ENCODE peak calls at places on chromosomes 3 and 15, in seven cellular contexts. H is endothelial cell; C is mesothelial cell of epicardium; N is CD8-positive, alpha-beta T cell; X is type B pancreatic cell; W is GM20000; O is RWPE2. S is an unnamed sample.

GRCh38 chr3:69142090-69142489 is 19.7 kb upstream of the LMOD3 start:
- DNase-seq in H (no peak), C (no peak), N (no peak), X (no peak), W (no peak), O (no peak), S (no peak)

GRCh38 chr15:85542895-85543331 is 162.5 kb downstream of the AKAP13 start:
- DNase-seq in H (no peak), C (no peak), N (no peak), X (no peak), W (peak; percentile 18), O (no peak), S (no peak)

GRCh38 chr3:101484805-101485620 is 28.0 kb downstream of the SENP7 start:
- DNase-seq in H (no peak), C (no peak), N (no peak), X (no peak), W (no peak), O (no peak), S (no peak)

GRCh38 chr3:46923559-46924350 is 46.2 kb downstream of the PTH1R start:
- DNase-seq in H (peak; percentile 57), C (no peak), N (peak; percentile 48), X (no peak), W (no peak), O (peak; percentile 49), S (peak; percentile 87)

GRCh38 chr15:81400640-81401236 is 26.7 kb upstream of the TMC3 start:
- DNase-seq in H (peak; percentile 22), C (no peak), N (peak; percentile 17), X (no peak), W (peak; percentile 52), O (no peak), S (no peak)

GRCh38 chr3:58358092-58358491 is 25.4 kb downstream of the PXK start:
- DNase-seq in H (no peak), C (no peak), N (no peak), X (no peak), W (no peak), O (no peak), S (no peak)

GRCh38 chr15:31461911-31462480 is 135.4 kb downstream of the KLF13 start:
- DNase-seq in H (no peak), C (no peak), N (no peak), X (no peak), W (no peak), O (peak; percentile 34), S (no peak)

GRCh38 chr15:65411470-65412071 is 11.2 kb downstream of the IGDCC4 start:
- DNase-seq in H (no peak), C (no peak), N (no peak), X (no peak), W (no peak), O (no peak), S (no peak)

GRCh38 chr3:176554791-176555330 is 642.4 kb downstream of the TBL1XR1 start:
- DNase-seq in H (no peak), C (no peak), N (no peak), X (no peak), W (no peak), O (no peak), S (no peak)

GRCh38 chr3:194166682-194167479 is 30.9 kb downstream of the HES1 start:
- DNase-seq in H (no peak), C (no peak), N (no peak), X (no peak), W (no peak), O (no peak), S (no peak)

GRCh38 chr3:106333911-106334618 is 465.3 kb upstream of the CBLB start:
- DNase-seq in H (no peak), C (no peak), N (no peak), X (no peak), W (no peak), O (no peak), S (no peak)

GRCh38 chr3:62587579-62588031 is 214.3 kb upstream of the FEZF2 start:
- DNase-seq in H (no peak), C (no peak), N (no peak), X (no peak), W (no peak), O (peak; percentile 74), S (no peak)

GRCh38 chr3:72449551-72449950 is 398.7 kb downstream of the SHQ1 start:
- DNase-seq in H (no peak), C (no peak), N (no peak), X (no peak), W (no peak), O (no peak), S (no peak)

GRCh38 chr3:33578325-33579180 is 138.3 kb upstream of the UBP1 start:
- DNase-seq in H (no peak), C (no peak), N (no peak), X (no peak), W (no peak), O (no peak), S (no peak)

GRCh38 chr15:92383528-92384326 is 10.0 kb upstream of the ST8SIA2 start:
- DNase-seq in H (peak; percentile 58), C (no peak), N (no peak), X (no peak), W (peak; percentile 51), O (no peak), S (no peak)

GRCh38 chr15:75198560-75199346 is 2.9 kb upstream of the C15orf39 start:
- DNase-seq in H (no peak), C (no peak), N (no peak), X (no peak), W (peak; percentile 76), O (no peak), S (no peak)

GRCh38 chr15:37099321-37100108 is 834 bp downstream of the MEIS2 start:
- DNase-seq in H (no peak), C (no peak), N (no peak), X (no peak), W (no peak), O (no peak), S (no peak)

GRCh38 chr3:24726423-24726822 is 231.8 kb upstream of the THRB start:
- DNase-seq in H (no peak), C (no peak), N (no peak), X (no peak), W (no peak), O (no peak), S (no peak)

DNA sequence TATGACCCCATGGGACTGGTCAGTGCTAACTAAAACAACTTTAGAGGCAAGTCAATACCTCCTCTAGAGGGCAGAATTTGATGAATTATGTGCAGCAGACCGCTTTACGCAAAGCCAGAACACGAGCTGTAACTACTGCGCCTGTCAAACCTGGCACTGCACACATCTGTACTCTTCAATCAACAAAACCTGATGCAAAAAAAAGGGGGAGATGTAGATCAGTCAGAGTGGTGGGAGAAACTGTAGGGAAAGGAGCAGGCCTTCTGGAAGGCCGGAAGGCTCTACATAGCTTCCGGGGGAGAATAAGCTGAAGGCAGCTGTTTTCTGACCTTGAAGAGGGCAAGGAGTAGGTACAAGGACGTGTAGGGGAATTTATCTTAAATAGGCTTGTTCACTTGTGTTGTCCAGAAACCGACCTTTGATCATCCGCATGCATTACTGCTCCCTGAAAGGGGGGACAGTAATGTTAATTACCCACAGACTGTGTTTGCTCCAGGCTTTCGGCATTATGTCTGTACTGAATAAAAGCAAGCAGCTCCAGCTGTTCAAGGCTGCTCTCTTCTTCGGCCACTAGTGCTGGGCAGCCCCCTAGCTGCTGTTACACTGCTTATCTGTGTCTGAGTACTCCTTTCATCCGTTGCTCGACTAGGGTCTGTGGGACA is 41.0 kb downstream of the GPR160 start:
- DNase-seq in H (no peak), C (no peak), N (no peak), X (no peak), W (no peak), O (no peak), S (no peak)
- TF ChIP-seq CTCF in H (no peak), C (no peak), N (no peak), X (peak; percentile 26), W (no peak), O (no peak), S (no peak)

DNA sequence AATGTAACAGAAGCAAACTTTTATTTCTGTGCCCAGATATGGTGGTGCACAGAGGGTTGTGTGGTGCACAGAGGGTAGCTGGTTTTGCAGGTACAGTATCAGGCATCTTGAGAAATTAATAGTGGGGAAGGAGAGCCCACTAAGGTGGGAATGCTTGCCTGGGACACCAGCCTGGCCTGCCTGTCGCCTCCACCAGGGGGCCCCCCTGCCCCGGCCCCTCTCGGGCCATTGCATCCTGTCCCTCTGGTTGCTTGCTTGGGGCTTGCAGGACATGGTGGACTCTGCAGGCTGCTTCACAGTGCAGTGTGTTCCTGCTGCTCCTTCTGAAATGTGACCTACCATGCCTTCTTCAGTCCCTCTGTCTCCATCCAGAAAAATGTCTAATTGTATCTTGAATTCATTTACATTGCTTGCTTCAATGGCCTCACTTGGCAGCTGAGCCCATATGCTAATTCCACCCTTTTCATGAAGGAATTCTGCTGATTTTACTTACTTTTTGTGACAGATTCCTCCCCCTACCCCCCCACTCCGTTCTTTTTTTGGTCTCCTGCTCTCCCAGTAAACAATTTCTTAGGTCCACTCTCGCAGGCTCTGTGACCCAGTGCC is 73.6 kb downstream of the EEFSEC start:
- DNase-seq in H (peak; percentile 77), C (peak; percentile 37), N (peak; percentile 41), X (no peak), W (peak; percentile 56), O (no peak), S (no peak)
- TF ChIP-seq CTCF in H (peak; percentile 83), C (peak; percentile 75), N (peak; percentile 57), X (peak; percentile 84), W (peak; percentile 56), O (peak; percentile 70), S (peak; percentile 81)

GRCh38 chr15:61879219-61879618 is 181.0 kb downstream of the VPS13C start:
- DNase-seq in H (no peak), C (no peak), N (no peak), X (no peak), W (no peak), O (no peak), S (no peak)
- TF ChIP-seq CTCF in H (no peak), C (no peak), N (no peak), X (no peak), W (no peak), O (no peak), S (no peak)

GRCh38 chr3:190063490-190063889 is 57.2 kb downstream of the P3H2 start:
- DNase-seq in H (no peak), C (no peak), N (no peak), X (no peak), W (peak; percentile 5), O (no peak), S (no peak)

GRCh38 chr3:190070623-190071347 is 49.9 kb downstream of the P3H2 start:
- DNase-seq in H (no peak), C (no peak), N (no peak), X (no peak), W (no peak), O (no peak), S (no peak)

GRCh38 chr3:190060401-190060800 is 60.3 kb downstream of the P3H2 start:
- DNase-seq in H (no peak), C (no peak), N (no peak), X (no peak), W (no peak), O (no peak), S (no peak)

GRCh38 chr3:190064112-190064511 is 56.6 kb downstream of the P3H2 start:
- DNase-seq in H (no peak), C (no peak), N (no peak), X (no peak), W (no peak), O (peak; percentile 37), S (no peak)

DNA sequence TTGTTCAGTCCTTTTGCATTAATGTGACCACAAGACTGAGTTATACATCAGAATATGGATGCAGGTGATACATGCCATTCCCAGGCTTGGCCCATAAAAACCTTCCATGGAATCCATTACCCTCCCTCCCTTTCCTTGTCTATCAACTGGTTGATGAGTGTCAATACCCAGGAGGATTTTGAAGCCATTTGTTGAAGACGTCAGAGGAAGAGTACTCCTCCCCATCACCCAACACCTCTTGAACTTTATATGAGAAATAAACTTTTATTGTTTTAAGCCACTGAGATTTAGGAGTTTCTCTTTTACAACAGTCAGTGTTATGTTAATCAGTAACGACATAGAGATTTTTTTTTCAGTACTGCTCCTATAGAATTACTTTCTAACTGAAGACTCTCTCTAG is 55.5 kb downstream of the P3H2 start:
- DNase-seq in H (no peak), C (no peak), N (no peak), X (no peak), W (no peak), O (no peak), S (no peak)
- TF ChIP-seq CTCF in H (no peak), C (no peak), N (no peak), X (no peak), W (no peak), O (no peak), S (no peak)

S was measured in chondrocyte.